ENCODE peak calls at places on chromosomes 5 and 9, in nine cellular contexts. Z is heart right ventricle, W is neural progenitor cell, Q is H9, C is dorsolateral prefrontal cortex, I is HCT116, O is GM12865, J is IMR-90, S is foreskin fibroblast. P is an unnamed sample.

GRCh38 chr9:90578116-90578815 is 64.4 kb downstream of the DIRAS2 start:
- DNase-seq in Z (no peak), W (no peak), Q (no peak), C (no peak), I (no peak), O (peak; percentile 16), J (no peak), S (no peak), P (no peak)

GRCh38 chr9:80954521-80954920 is 734.8 kb downstream of the TLE1 start:
- DNase-seq in Z (no peak), W (peak; percentile 9), Q (no peak), C (no peak), I (no peak), O (no peak), J (peak; percentile 25), S (peak; percentile 32), P (no peak)

GRCh38 chr5:27242258-27242626 is 203.9 kb upstream of the CDH9 start:
- DNase-seq in Z (no peak), W (no peak), Q (no peak), C (no peak), I (no peak), O (no peak), J (no peak), S (peak; percentile 9), P (no peak)

GRCh38 chr5:111439473-111440075 is 72.8 kb downstream of the STARD4 start:
- DNase-seq in Z (no peak), W (no peak), Q (no peak), C (no peak), I (no peak), O (no peak), J (peak; percentile 65), S (peak; percentile 60), P (peak; percentile 40)

GRCh38 chr9:131304676-131305366 is 15.3 kb downstream of the PLPP7 start:
- DNase-seq in Z (no peak), W (no peak), Q (no peak), C (no peak), I (no peak), O (no peak), J (peak; percentile 49), S (peak; percentile 84), P (no peak)

GRCh38 chr5:6158974-6159863 is 219.1 kb downstream of the MED10 start:
- DNase-seq in Z (no peak), W (no peak), Q (no peak), C (no peak), I (no peak), O (no peak), J (peak; percentile 21), S (peak; percentile 86), P (peak; percentile 87)

GRCh38 chr5:6525910-6526309 is 77.3 kb downstream of the UBE2QL1 start:
- DNase-seq in Z (no peak), W (peak; percentile 58), Q (peak; percentile 61), C (no peak), I (peak; percentile 13), O (peak; percentile 50), J (peak; percentile 1), S (no peak), P (no peak)

GRCh38 chr9:131191857-131192256 is 66.5 kb downstream of the NUP214 start:
- DNase-seq in Z (no peak), W (no peak), Q (no peak), C (no peak), I (no peak), O (no peak), J (no peak), S (no peak), P (no peak)

GRCh38 chr5:28165116-28165515 is 1126.7 kb upstream of the CDH9 start:
- DNase-seq in Z (no peak), W (no peak), Q (no peak), C (no peak), I (no peak), O (no peak), J (no peak), S (peak; percentile 1), P (peak; percentile 0)

GRCh38 chr9:100600511-100601079 is 22.7 kb downstream of the CAVIN4 start:
- DNase-seq in Z (no peak), W (peak; percentile 35), Q (no peak), C (no peak), I (no peak), O (no peak), J (no peak), S (no peak), P (no peak)

GRCh38 chr9:137298401-137298982 is 3.6 kb downstream of the NRARP start:
- DNase-seq in Z (peak; percentile 55), W (peak; percentile 39), Q (peak; percentile 35), C (no peak), I (no peak), O (no peak), J (no peak), S (no peak), P (peak; percentile 54)

DNA sequence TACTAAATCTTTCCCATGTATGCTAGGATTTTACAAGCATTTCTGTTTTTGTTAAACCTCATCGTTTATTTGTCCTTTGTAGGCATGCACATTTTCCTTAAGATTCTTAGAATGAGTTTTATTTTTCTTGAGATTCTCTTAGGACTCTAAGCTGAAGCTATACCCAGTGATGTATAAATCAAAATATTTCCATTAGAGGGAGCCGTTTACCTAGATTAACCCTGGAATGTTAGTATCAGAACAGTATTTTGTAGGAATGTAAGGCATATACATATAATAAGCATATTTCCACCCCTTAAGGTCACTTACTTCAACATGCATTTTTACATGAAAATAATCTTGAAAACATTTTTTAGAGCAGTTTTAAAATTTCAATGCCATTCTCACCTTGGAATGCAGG is 35.2 kb upstream of the FCHO2 start:
- DNase-seq in Z (no peak), W (peak; percentile 8), Q (no peak), C (no peak), I (peak; percentile 26), O (no peak), J (peak; percentile 55), S (peak; percentile 55), P (peak; percentile 55)
- TF ChIP-seq CTCF in Z (peak; percentile 55), W (peak; percentile 53), Q (peak; percentile 62), C (no peak), I (peak; percentile 25), O (no peak), J (peak; percentile 56), S (no peak), P (peak; percentile 25)

GRCh38 chr9:134134949-134135342 is 936 bp upstream of the WDR5 start:
- DNase-seq in Z (no peak), W (no peak), Q (peak; percentile 49), C (no peak), I (no peak), O (no peak), J (no peak), S (no peak), P (peak; percentile 23)

GRCh38 chr9:134136997-134137302 is 1.1 kb downstream of the WDR5 start:
- DNase-seq in Z (no peak), W (peak; percentile 36), Q (no peak), C (no peak), I (no peak), O (no peak), J (no peak), S (no peak), P (no peak)

GRCh38 chr9:134136117-134136996 is 475 bp downstream of the WDR5 start:
- DNase-seq in Z (no peak), W (peak; percentile 63), Q (no peak), C (no peak), I (no peak), O (peak; percentile 40), J (peak; percentile 13), S (peak; percentile 55), P (peak; percentile 26)

GRCh38 chr9:134138292-134138691 is 2.4 kb downstream of the WDR5 start:
- DNase-seq in Z (no peak), W (no peak), Q (no peak), C (no peak), I (no peak), O (no peak), J (no peak), S (no peak), P (no peak)

GRCh38 chr9:134135343-134136116 is at the start of gene WDR5:
- DNase-seq in Z (peak; percentile 97), W (peak; percentile 97), Q (peak; percentile 91), C (peak; percentile 89), I (peak; percentile 77), O (peak; percentile 95), J (peak; percentile 85), S (peak; percentile 97), P (peak; percentile 87)
- TF ChIP-seq CTCF in Z (peak; percentile 47), W (peak; percentile 20), Q (peak; percentile 34), C (no peak), I (peak; percentile 21), O (no peak), J (peak; percentile 3), S (no peak), P (peak; percentile 31)

GRCh38 chr5:115372121-115372520 is 75.7 kb upstream of the CCDC112 start:
- DNase-seq in Z (no peak), W (no peak), Q (no peak), C (no peak), I (no peak), O (no peak), J (no peak), S (peak; percentile 61), P (peak; percentile 79)

GRCh38 chr5:115375922-115376321 is 79.5 kb upstream of the CCDC112 start:
- DNase-seq in Z (peak; percentile 30), W (no peak), Q (no peak), C (no peak), I (no peak), O (no peak), J (peak; percentile 61), S (peak; percentile 38), P (no peak)

GRCh38 chr5:115378754-115379153 is 82.3 kb upstream of the CCDC112 start:
- DNase-seq in Z (no peak), W (no peak), Q (no peak), C (no peak), I (no peak), O (no peak), J (no peak), S (no peak), P (no peak)

GRCh38 chr5:115377468-115378217 is 81.2 kb upstream of the CCDC112 start:
- DNase-seq in Z (no peak), W (no peak), Q (no peak), C (no peak), I (peak; percentile 35), O (peak; percentile 44), J (peak; percentile 94), S (peak; percentile 89), P (peak; percentile 89)

DNA sequence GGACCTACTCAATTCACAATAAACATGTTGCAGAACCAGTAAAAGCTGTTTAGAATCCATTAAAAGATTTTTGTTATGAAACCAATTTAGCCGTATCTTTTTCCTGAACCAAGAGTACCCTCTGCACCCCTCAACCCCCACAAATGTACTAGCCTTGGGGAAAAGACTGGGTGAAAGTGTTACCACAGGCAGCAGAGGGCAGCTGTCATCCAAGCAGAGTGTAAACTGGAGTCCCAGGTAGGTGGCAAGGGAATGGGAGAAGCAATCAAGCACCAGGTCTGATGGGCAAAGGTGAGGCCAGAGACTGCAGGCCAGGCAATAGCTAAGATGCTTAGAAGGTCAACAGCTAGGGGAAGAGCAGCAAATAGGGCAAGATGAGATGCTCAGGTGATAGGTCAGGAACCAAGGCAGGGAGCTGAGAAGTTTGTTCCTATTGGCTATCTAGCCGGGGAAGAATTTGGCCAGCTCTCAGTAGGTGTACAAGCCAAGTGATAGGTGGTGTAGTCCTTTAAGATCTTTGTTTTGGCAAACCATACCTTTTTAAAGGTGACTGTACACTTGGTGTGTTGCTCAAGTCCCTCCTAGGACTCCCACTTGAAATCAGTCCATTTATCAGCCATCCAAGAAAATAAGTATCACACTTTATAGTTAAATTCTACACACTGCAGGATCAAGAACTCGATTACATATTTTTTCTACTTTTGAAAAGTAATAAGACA is 77.8 kb upstream of the CCDC112 start:
- DNase-seq in Z (no peak), W (no peak), Q (no peak), C (no peak), I (no peak), O (no peak), J (no peak), S (no peak), P (no peak)
- TF ChIP-seq CTCF in Z (peak; percentile 7), W (peak; percentile 29), Q (peak; percentile 26), C (no peak), I (peak; percentile 33), O (no peak), J (no peak), S (no peak), P (no peak)

GRCh38 chr5:72268753-72269410 is 51.2 kb downstream of the MRPS27 start:
- DNase-seq in Z (no peak), W (peak; percentile 72), Q (peak; percentile 51), C (peak; percentile 20), I (peak; percentile 44), O (peak; percentile 71), J (peak; percentile 43), S (peak; percentile 72), P (peak; percentile 54)
- TF ChIP-seq CTCF in Z (peak; percentile 62), W (peak; percentile 93), Q (peak; percentile 89), C (peak; percentile 34), I (peak; percentile 75), O (peak; percentile 65), J (peak; percentile 62), S (peak; percentile 75), P (peak; percentile 76)